ENCODE peak calls at places on chromosomes 12 and 14, in six cellular contexts. One of them, this sample, is unnamed.

GRCh38 chr14:63204407-63205280 is at the start of gene RHOJ:
- DNase-seq in progenitor cell of endocrine pancreas: no peak
- DNase-seq in GM04503: peak; percentile 1
- DNase-seq in activated CD4-positive, alpha-beta T cell treated with anti-CD3 and anti-CD28 coated beads, Interleukin-2, amount 50 U/mL, for 1 hour: no peak
- DNase-seq in fibroblast of lung: peak; percentile 57
- DNase-seq in thoracic aorta: no peak
- DNase-seq in this sample: no peak

GRCh38 chr12:57844725-57845477 is 1.6 kb downstream of the CTDSP2 start:
- DNase-seq in progenitor cell of endocrine pancreas: peak; percentile 23
- DNase-seq in GM04503: peak; percentile 78
- DNase-seq in activated CD4-positive, alpha-beta T cell treated with anti-CD3 and anti-CD28 coated beads, Interleukin-2, amount 50 U/mL, for 1 hour: no peak
- DNase-seq in fibroblast of lung: peak; percentile 73
- DNase-seq in thoracic aorta: peak; percentile 73
- DNase-seq in this sample: peak; percentile 60

GRCh38 chr12:41011939-41012338 is 176.2 kb upstream of the PDZRN4 start:
- DNase-seq in progenitor cell of endocrine pancreas: no peak
- DNase-seq in GM04503: no peak
- DNase-seq in activated CD4-positive, alpha-beta T cell treated with anti-CD3 and anti-CD28 coated beads, Interleukin-2, amount 50 U/mL, for 1 hour: no peak
- DNase-seq in fibroblast of lung: no peak
- DNase-seq in thoracic aorta: no peak
- DNase-seq in this sample: no peak

GRCh38 chr14:102390064-102390463 is 27.3 kb downstream of the TECPR2 start:
- DNase-seq in progenitor cell of endocrine pancreas: no peak
- DNase-seq in GM04503: no peak
- DNase-seq in activated CD4-positive, alpha-beta T cell treated with anti-CD3 and anti-CD28 coated beads, Interleukin-2, amount 50 U/mL, for 1 hour: no peak
- DNase-seq in fibroblast of lung: peak; percentile 42
- DNase-seq in thoracic aorta: no peak
- DNase-seq in this sample: no peak

GRCh38 chr14:101083564-101084435 is 180.3 kb upstream of the RTL1 start:
- DNase-seq in progenitor cell of endocrine pancreas: no peak
- DNase-seq in GM04503: no peak
- DNase-seq in activated CD4-positive, alpha-beta T cell treated with anti-CD3 and anti-CD28 coated beads, Interleukin-2, amount 50 U/mL, for 1 hour: no peak
- DNase-seq in fibroblast of lung: no peak
- DNase-seq in thoracic aorta: no peak
- DNase-seq in this sample: no peak

GRCh38 chr12:117836999-117837736 is 131.6 kb downstream of the KSR2 start:
- DNase-seq in progenitor cell of endocrine pancreas: peak; percentile 76
- DNase-seq in GM04503: peak; percentile 24
- DNase-seq in activated CD4-positive, alpha-beta T cell treated with anti-CD3 and anti-CD28 coated beads, Interleukin-2, amount 50 U/mL, for 1 hour: peak; percentile 70
- DNase-seq in fibroblast of lung: peak; percentile 56
- DNase-seq in thoracic aorta: no peak
- DNase-seq in this sample: peak; percentile 78

GRCh38 chr14:49173765-49174373 is 412.3 kb downstream of the RPS29 start:
- DNase-seq in progenitor cell of endocrine pancreas: peak; percentile 58
- DNase-seq in GM04503: peak; percentile 13
- DNase-seq in activated CD4-positive, alpha-beta T cell treated with anti-CD3 and anti-CD28 coated beads, Interleukin-2, amount 50 U/mL, for 1 hour: peak; percentile 2
- DNase-seq in fibroblast of lung: peak; percentile 59
- DNase-seq in thoracic aorta: no peak
- DNase-seq in this sample: peak; percentile 11

GRCh38 chr14:81727243-81727642 is 193.6 kb upstream of the SEL1L start:
- DNase-seq in progenitor cell of endocrine pancreas: no peak
- DNase-seq in GM04503: no peak
- DNase-seq in activated CD4-positive, alpha-beta T cell treated with anti-CD3 and anti-CD28 coated beads, Interleukin-2, amount 50 U/mL, for 1 hour: no peak
- DNase-seq in fibroblast of lung: peak; percentile 4
- DNase-seq in thoracic aorta: peak; percentile 11
- DNase-seq in this sample: no peak

GRCh38 chr12:89709994-89710872 is 1.6 kb upstream of the ATP2B1 start:
- DNase-seq in progenitor cell of endocrine pancreas: peak; percentile 46
- DNase-seq in GM04503: no peak
- DNase-seq in activated CD4-positive, alpha-beta T cell treated with anti-CD3 and anti-CD28 coated beads, Interleukin-2, amount 50 U/mL, for 1 hour: no peak
- DNase-seq in fibroblast of lung: no peak
- DNase-seq in thoracic aorta: peak; percentile 7
- DNase-seq in this sample: no peak

GRCh38 chr14:82642425-82642824 is 1108.8 kb upstream of the SEL1L start:
- DNase-seq in progenitor cell of endocrine pancreas: peak; percentile 51
- DNase-seq in GM04503: no peak
- DNase-seq in activated CD4-positive, alpha-beta T cell treated with anti-CD3 and anti-CD28 coated beads, Interleukin-2, amount 50 U/mL, for 1 hour: no peak
- DNase-seq in fibroblast of lung: no peak
- DNase-seq in thoracic aorta: no peak
- DNase-seq in this sample: no peak

GRCh38 chr12:113436993-113437728 is 15.0 kb downstream of the SDSL start:
- DNase-seq in progenitor cell of endocrine pancreas: no peak
- DNase-seq in GM04503: no peak
- DNase-seq in activated CD4-positive, alpha-beta T cell treated with anti-CD3 and anti-CD28 coated beads, Interleukin-2, amount 50 U/mL, for 1 hour: no peak
- DNase-seq in fibroblast of lung: no peak
- DNase-seq in thoracic aorta: no peak
- DNase-seq in this sample: no peak

GRCh38 chr14:80358112-80358511 is 146.8 kb upstream of the DIO2 start:
- DNase-seq in progenitor cell of endocrine pancreas: no peak
- DNase-seq in GM04503: no peak
- DNase-seq in activated CD4-positive, alpha-beta T cell treated with anti-CD3 and anti-CD28 coated beads, Interleukin-2, amount 50 U/mL, for 1 hour: no peak
- DNase-seq in fibroblast of lung: no peak
- DNase-seq in thoracic aorta: no peak
- DNase-seq in this sample: no peak

GRCh38 chr12:53967451-53968059 is 5.4 kb upstream of the HOXC11 start:
- DNase-seq in progenitor cell of endocrine pancreas: no peak
- DNase-seq in GM04503: no peak
- DNase-seq in activated CD4-positive, alpha-beta T cell treated with anti-CD3 and anti-CD28 coated beads, Interleukin-2, amount 50 U/mL, for 1 hour: no peak
- DNase-seq in fibroblast of lung: no peak
- DNase-seq in thoracic aorta: no peak
- DNase-seq in this sample: no peak

GRCh38 chr12:53703746-53704145 is 23.5 kb downstream of the CALCOCO1 start:
- DNase-seq in progenitor cell of endocrine pancreas: no peak
- DNase-seq in GM04503: no peak
- DNase-seq in activated CD4-positive, alpha-beta T cell treated with anti-CD3 and anti-CD28 coated beads, Interleukin-2, amount 50 U/mL, for 1 hour: no peak
- DNase-seq in fibroblast of lung: peak; percentile 78
- DNase-seq in thoracic aorta: no peak
- DNase-seq in this sample: no peak

GRCh38 chr12:70842136-70842535 is 78.4 kb downstream of the PTPRR start:
- DNase-seq in progenitor cell of endocrine pancreas: no peak
- DNase-seq in GM04503: no peak
- DNase-seq in activated CD4-positive, alpha-beta T cell treated with anti-CD3 and anti-CD28 coated beads, Interleukin-2, amount 50 U/mL, for 1 hour: no peak
- DNase-seq in fibroblast of lung: no peak
- DNase-seq in thoracic aorta: no peak
- DNase-seq in this sample: no peak

This sample was measured in CD8-positive, alpha-beta T cell.